ENCODE peak calls at places on chromosomes 5 and 9, in four cellular contexts. R, B, P and S are unnamed samples.

GRCh38 chr9:133658442-133659431 is 22.6 kb downstream of the DBH start:
- DNase-seq in R (peak), B (peak), P (peak), S (peak)

GRCh38 chr5:143788401-143788800 is 23.6 kb upstream of the HMHB1 start:
- DNase-seq in R (peak), P (no peak), B (no peak), S (no peak)

GRCh38 chr5:149754481-149754880 is 24.4 kb downstream of the PPARGC1B start:
- DNase-seq in R (no peak), P (no peak), B (no peak), S (no peak)

GRCh38 chr9:129889461-129889935 is 54.2 kb downstream of the USP20 start:
- DNase-seq in B (no peak), P (no peak), R (no peak), S (no peak)

GRCh38 chr9:83166369-83166768 is 103.4 kb upstream of the RASEF start:
- DNase-seq in P (peak), B (no peak), R (no peak), S (peak)

GRCh38 chr9:113966394-113966793 is 90.3 kb downstream of the ZNF618 start:
- DNase-seq in P (no peak), R (no peak), B (no peak), S (no peak)

GRCh38 chr5:161585798-161586197 is 39.3 kb upstream of the GABRB2 start:
- DNase-seq in R (no peak), B (no peak), P (no peak), S (no peak)

GRCh38 chr5:138635268-138635667 is 60.1 kb upstream of the HSPA9 start:
- DNase-seq in P (no peak), R (peak), B (no peak), S (peak)

GRCh38 chr9:133553123-133553522 is 18.6 kb downstream of the ADAMTSL2 start:
- DNase-seq in R (no peak), P (no peak), B (no peak), S (no peak)

GRCh38 chr5:95900383-95900958 is 61.2 kb downstream of the ELL2 start:
- DNase-seq in P (no peak), R (peak), B (peak), S (peak)